ENCODE peak calls at places on chromosome 11, in seven cellular contexts. H, F, P, R, K, D and L are unnamed samples. For H3K27me3, the result is how much of the 10 kb centered on the place peaks cover.

GRCh38 chr11:9774591-9775392 is 110.9 kb downstream of the SWAP70 start:
- DNase-seq in H (no peak), F (no peak), P (no peak), R (no peak), K (no peak), D (no peak), L (no peak)

GRCh38 chr11:295351-296205 is 3.7 kb downstream of the IFITM5 start:
- DNase-seq in H (no peak), F (no peak), P (no peak), R (no peak), K (no peak), D (no peak), L (no peak)

GRCh38 chr11:71086687-71087258 is 165.6 kb downstream of the SHANK2 start:
- DNase-seq in H (peak), F (peak), P (no peak), R (no peak), K (no peak), D (no peak), L (no peak)

GRCh38 chr11:364991-365390 is 4.3 kb upstream of the B4GALNT4 start:
- DNase-seq in H (no peak), F (no peak), P (peak), R (no peak), K (no peak), D (no peak), L (no peak)

GRCh38 chr11:7965386-7965785 is at the start of gene NLRP10:
- DNase-seq in H (no peak), F (no peak), P (no peak), R (no peak), K (no peak), D (no peak), L (no peak)

GRCh38 chr11:66891849-66892660 is 35.2 kb downstream of the LRFN4 start:
- DNase-seq in H (peak), F (peak), P (no peak), R (peak), K (no peak), D (peak), L (no peak)

GRCh38 chr11:45651841-45652745 is 13.3 kb downstream of the CHST1 start:
- DNase-seq in H (no peak), F (no peak), P (peak), R (no peak), K (no peak), D (no peak), L (no peak)

GRCh38 chr11:3060436-3061025 is 3.3 kb upstream of the CARS1 start:
- DNase-seq in H (no peak), F (no peak), P (no peak), R (no peak), K (no peak), D (no peak), L (no peak)

GRCh38 chr11:22244986-22245592 is 52.2 kb downstream of the ANO5 start:
- DNase-seq in H (peak), F (peak), P (no peak), R (peak), K (no peak), D (peak), L (peak)

GRCh38 chr11:6610591-6610990 is 1.4 kb downstream of the TAF10 start:
- DNase-seq in H (no peak), F (no peak), P (no peak), R (no peak), K (no peak), D (no peak), L (no peak)

GRCh38 chr11:15565846-15566245 is 451.1 kb downstream of the INSC start:
- DNase-seq in H (no peak), F (peak), P (no peak), R (no peak), K (no peak), D (no peak), L (no peak)

GRCh38 chr11:86021390-86021789 is 47.5 kb downstream of the PICALM start:
- DNase-seq in H (no peak), F (no peak), P (no peak), R (no peak), K (no peak), D (no peak), L (no peak)

GRCh38 chr11:116162086-116162485 is 610.7 kb downstream of the BUD13 start:
- DNase-seq in H (no peak), F (no peak), P (no peak), R (no peak), K (no peak), D (no peak), L (peak)

GRCh38 chr11:64724863-64725535 is 2.0 kb upstream of the NRXN2 start:
- DNase-seq in H (no peak), F (peak), P (no peak), R (no peak), K (no peak), D (no peak), L (no peak)

GRCh38 chr11:123180166-123180565 is 14.9 kb downstream of the CLMP start:
- DNase-seq in H (no peak), F (no peak), P (no peak), R (no peak), K (no peak), D (no peak), L (no peak)

GRCh38 chr11:119134389-119134978 is 13.1 kb downstream of the HINFP start:
- DNase-seq in H (no peak), F (peak), P (no peak), R (no peak), K (no peak), D (no peak), L (no peak)

GRCh38 chr11:107741044-107741823 is 29.4 kb upstream of the SLN start:
- DNase-seq in H (no peak), F (peak), P (no peak), R (no peak), K (no peak), D (peak), L (peak)

GRCh38 chr11:27514558-27514957 is 8.0 kb upstream of the LIN7C start:
- DNase-seq in H (peak), F (no peak), P (no peak), R (no peak), K (no peak), D (no peak), L (no peak)

GRCh38 chr11:17595526-17596309 is 48.7 kb downstream of the OTOG start:
- DNase-seq in H (no peak), F (no peak), P (peak), R (peak), K (no peak), D (no peak), L (no peak)

GRCh38 chr11:3126901-3127691 is 38.0 kb downstream of the OSBPL5 start:
- DNase-seq in H (no peak), F (no peak), P (peak), R (no peak), K (no peak), D (no peak), L (no peak)

GRCh38 chr11:45593992-45594391 is 71.4 kb downstream of the CHST1 start:
- DNase-seq in H (peak), F (no peak), P (no peak), R (no peak), K (no peak), D (no peak), L (no peak)

GRCh38 chr11:38315151-38315550 is 1717.1 kb upstream of the RAG2 start:
- DNase-seq in H (no peak), F (no peak), P (no peak), R (no peak), K (no peak), D (no peak), L (no peak)

GRCh38 chr11:30479899-30480298 is 106.3 kb downstream of the MPPED2 start:
- DNase-seq in H (no peak), F (no peak), P (no peak), R (no peak), K (no peak), D (no peak), L (no peak)

GRCh38 chr11:132943737-132944556 is 588.4 kb downstream of the OPCML start:
- DNase-seq in H (no peak), F (no peak), P (no peak), R (no peak), K (no peak), D (no peak), L (no peak)

GRCh38 chr11:130424613-130425140 is 3.7 kb downstream of the ADAMTS8 start:
- DNase-seq in H (no peak), F (no peak), P (no peak), R (no peak), K (no peak), D (no peak), L (no peak)

GRCh38 chr11:68682531-68682931 is 1.8 kb upstream of the GAL start:
- DNase-seq in H (no peak), F (no peak), P (peak), R (no peak), K (no peak), D (no peak), L (no peak)
- H3K27me3 ChIP-seq in H (under half), F (under half), P (under half), R (under half), K (under half), D (half or more), L (under half)

GRCh38 chr11:32333335-32333991 is 101.9 kb downstream of the WT1 start:
- DNase-seq in H (no peak), F (peak), P (peak), R (peak), K (no peak), D (peak), L (peak)
- H3K4me3 ChIP-seq in H (no peak), F (no peak), P (peak), R (peak), K (peak), D (peak), L (no peak)

DNA sequence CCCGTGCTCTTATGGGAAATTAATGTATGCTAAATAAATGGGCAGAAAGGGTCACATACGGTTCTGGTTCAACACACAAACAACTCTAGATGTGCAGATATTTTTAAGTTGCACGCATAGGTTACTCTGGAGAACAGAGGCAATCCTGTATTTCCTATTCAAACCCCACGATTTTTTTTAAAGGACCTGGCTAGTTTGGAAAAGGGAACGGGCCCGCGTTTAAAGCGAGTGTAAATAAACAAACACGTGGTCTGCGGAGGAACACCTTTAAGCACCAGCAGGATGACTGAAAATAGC is 550 bp downstream of the MRE11 start:
- DNase-seq in H (no peak), F (peak), P (no peak), R (no peak), K (no peak), D (no peak), L (no peak)
- H3K27ac ChIP-seq in H (peak), F (peak), P (peak), R (peak), K (peak), D (peak), L (peak)

GRCh38 chr11:78768345-78768744 is 193.7 kb upstream of the NARS2 start:
- DNase-seq in H (no peak), F (no peak), P (no peak), R (no peak), K (no peak), D (no peak), L (no peak)
- H3K27me3 ChIP-seq in H (under half), F (under half), P (under half), R (under half), K (under half), D (under half), L (under half)

GRCh38 chr11:75470681-75471080 is 37.7 kb upstream of the KLHL35 start:
- DNase-seq in H (no peak), F (no peak), P (no peak), R (no peak), K (no peak), D (no peak), L (no peak)
- H3K4me3 ChIP-seq in H (no peak), F (no peak), P (no peak), R (no peak), K (no peak), D (no peak), L (no peak)

DNA sequence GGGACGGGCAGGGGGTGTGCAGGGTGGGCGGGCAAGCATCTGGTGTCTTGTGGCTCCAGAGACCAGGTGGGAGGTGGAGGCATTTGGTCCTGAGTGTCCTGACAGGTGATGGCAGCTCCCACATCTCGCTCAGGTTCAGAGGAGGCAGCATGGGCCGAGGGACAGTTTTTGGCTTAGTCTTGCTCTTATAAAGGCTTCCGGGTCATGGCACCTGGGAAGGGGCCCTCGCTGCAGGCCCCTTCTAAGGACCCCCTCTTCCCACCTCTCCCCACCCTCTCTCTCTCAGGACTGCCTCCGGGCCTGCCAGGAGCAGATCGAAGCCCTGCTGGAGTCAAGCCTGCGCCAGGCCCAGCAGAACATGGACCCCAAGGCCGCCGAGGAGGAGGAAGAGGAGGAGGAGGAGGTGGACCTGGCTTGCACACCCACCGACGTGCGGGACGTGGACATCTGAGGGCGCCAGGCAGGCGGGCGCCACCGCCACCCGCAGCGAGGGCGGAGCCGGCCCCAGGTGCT is 9.9 kb downstream of the CCND1 start:
- DNase-seq in H (no peak), F (no peak), P (no peak), R (no peak), K (no peak), D (no peak), L (no peak)
- H3K27ac ChIP-seq in H (no peak), F (no peak), P (no peak), R (no peak), K (no peak), D (no peak), L (no peak)

GRCh38 chr11:117419915-117420485 is 92.3 kb downstream of the CEP164 start:
- DNase-seq in H (no peak), F (no peak), P (peak), R (no peak), K (no peak), D (no peak), L (no peak)

GRCh38 chr11:117421041-117421440 is 93.4 kb downstream of the CEP164 start:
- DNase-seq in H (no peak), F (no peak), P (no peak), R (peak), K (no peak), D (no peak), L (no peak)

GRCh38 chr11:117419136-117419914 is 91.7 kb downstream of the CEP164 start:
- DNase-seq in H (no peak), F (no peak), P (peak), R (no peak), K (no peak), D (no peak), L (no peak)

GRCh38 chr11:117421471-117421870 is 93.8 kb downstream of the CEP164 start:
- DNase-seq in H (no peak), F (no peak), P (no peak), R (peak), K (no peak), D (no peak), L (no peak)

DNA sequence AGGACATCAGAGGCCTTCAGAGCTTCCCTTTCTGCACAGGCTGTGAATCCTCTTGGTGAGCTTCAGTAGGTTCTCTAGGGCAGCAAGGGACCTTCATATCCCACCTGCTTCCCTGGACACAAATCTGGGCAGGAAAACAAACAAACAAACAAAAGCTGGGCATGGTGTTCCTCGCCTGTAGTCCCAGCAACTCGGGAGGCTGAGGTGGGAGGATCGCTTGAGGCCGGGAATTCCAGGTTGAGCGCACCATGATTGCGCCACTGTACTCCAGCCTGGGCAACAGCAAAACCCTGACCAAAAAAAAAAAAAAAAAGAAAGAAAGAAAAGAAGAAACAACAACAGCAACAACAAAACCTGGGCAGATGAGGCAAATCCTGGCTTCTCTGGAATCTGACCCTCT is 92.9 kb downstream of the CEP164 start:
- DNase-seq in H (no peak), F (no peak), P (peak), R (no peak), K (no peak), D (no peak), L (no peak)
- H3K27me3 ChIP-seq in H (under half), F (under half), P (under half), R (under half), K (under half), D (under half), L (under half)

DNA sequence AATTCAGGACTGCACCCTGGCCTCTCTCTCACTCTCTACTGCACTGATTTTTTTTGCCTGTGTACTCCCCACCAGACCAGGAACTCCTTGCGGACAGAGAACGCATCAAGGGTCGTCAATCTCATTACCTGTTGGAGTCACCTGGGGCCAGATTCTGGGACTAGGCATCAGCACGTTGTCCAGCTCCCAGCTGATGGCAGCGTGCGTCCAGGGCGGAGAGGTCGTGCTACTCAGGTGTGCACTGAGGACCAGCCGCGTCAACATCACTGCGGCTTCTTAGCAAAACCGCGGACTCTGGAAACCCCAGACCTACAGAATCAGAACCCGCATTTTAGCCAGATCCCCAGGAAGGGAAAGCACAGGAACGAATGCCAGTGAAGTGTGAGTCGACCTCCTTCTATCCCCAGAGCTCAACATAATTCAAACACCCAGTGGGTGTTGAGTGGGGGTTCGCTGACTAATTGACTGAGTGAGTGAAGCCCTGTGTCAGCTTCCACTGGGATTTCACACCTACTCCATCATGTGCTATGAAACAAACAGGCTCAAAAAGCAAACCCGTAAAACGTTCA is 13.2 kb downstream of the KCNJ5 start:
- DNase-seq in H (no peak), F (no peak), P (no peak), R (no peak), K (no peak), D (no peak), L (no peak)
- H3K4me3 ChIP-seq in H (peak), F (no peak), P (peak), R (peak), K (peak), D (no peak), L (no peak)

GRCh38 chr11:29217901-29218300 is 798.9 kb downstream of the KCNA4 start:
- DNase-seq in H (no peak), F (no peak), P (no peak), R (no peak), K (no peak), D (no peak), L (no peak)
- H3K27ac ChIP-seq in H (no peak), F (no peak), P (no peak), R (no peak), K (no peak), D (no peak), L (no peak)